ENCODE peak calls at places on chromosomes 1 and 21, in ten cellular contexts. B, S, J, O, X, E, Q, W, H and I are unnamed samples.
A peak's percentile ranks its signal among the peaks of the same experiment; 100 is the strongest.

GRCh38 chr1:15062479-15063099 is 91.0 kb upstream of the TMEM51 start:
- DNase-seq in B (no peak), S (peak; percentile 56), J (no peak), O (no peak), X (no peak), E (peak; percentile 27), Q (no peak), W (no peak), H (no peak), I (no peak)

GRCh38 chr1:167529829-167530474 is 11.6 kb upstream of the CD247 start:
- DNase-seq in B (no peak), S (no peak), J (no peak), O (no peak), X (no peak), E (peak; percentile 66), Q (no peak), W (no peak), H (no peak), I (no peak)

GRCh38 chr1:77671836-77672235 is 10.6 kb downstream of the ZZZ3 start:
- DNase-seq in B (peak; percentile 16), S (no peak), J (no peak), O (no peak), X (no peak), E (no peak), Q (no peak), W (no peak), H (no peak), I (no peak)

GRCh38 chr1:3564921-3565831 is 46.1 kb downstream of the MEGF6 start:
- DNase-seq in B (no peak), S (peak; percentile 97), J (peak; percentile 28), O (peak; percentile 47), X (no peak), E (peak; percentile 60), Q (no peak), W (peak; percentile 39), H (no peak), I (no peak)

GRCh38 chr1:212072047-212072446 is 36.5 kb downstream of the DTL start:
- DNase-seq in B (no peak), S (no peak), J (no peak), O (no peak), X (no peak), E (no peak), Q (no peak), W (no peak), H (no peak), I (no peak)

GRCh38 chr1:35029756-35030155 is 2.0 kb downstream of the ZMYM6 start:
- DNase-seq in B (no peak), S (peak; percentile 11), J (no peak), O (no peak), X (no peak), E (no peak), Q (no peak), W (no peak), H (no peak), I (no peak)

GRCh38 chr1:30984167-30984870 is 75.8 kb upstream of the SDC3 start:
- DNase-seq in B (no peak), S (no peak), J (no peak), O (no peak), X (no peak), E (no peak), Q (no peak), W (no peak), H (no peak), I (no peak)

GRCh38 chr1:93567255-93567918 is 114.2 kb downstream of the BCAR3 start:
- DNase-seq in B (peak; percentile 69), S (peak; percentile 80), J (no peak), O (no peak), X (peak; percentile 96), E (peak; percentile 90), Q (no peak), W (no peak), H (no peak), I (peak; percentile 24)

GRCh38 chr1:174072546-174072945 is 50.4 kb upstream of the RC3H1 start:
- DNase-seq in B (no peak), S (no peak), J (no peak), O (no peak), X (no peak), E (no peak), Q (no peak), W (no peak), H (no peak), I (no peak)

GRCh38 chr1:214552174-214552608 is 789 bp upstream of the PTPN14 start:
- DNase-seq in B (peak; percentile 45), S (peak; percentile 92), J (peak; percentile 72), O (peak; percentile 65), X (peak; percentile 70), E (peak; percentile 88), Q (no peak), W (peak; percentile 49), H (no peak), I (peak; percentile 57)

GRCh38 chr1:93437976-93438605 is 9.8 kb upstream of the FNBP1L start:
- DNase-seq in B (peak; percentile 17), S (peak; percentile 91), J (no peak), O (no peak), X (peak; percentile 18), E (peak; percentile 49), Q (peak; percentile 54), W (no peak), H (no peak), I (no peak)

GRCh38 chr1:116144151-116144550 is 33.0 kb downstream of the MAB21L3 start:
- DNase-seq in B (no peak), S (no peak), J (no peak), O (no peak), X (no peak), E (no peak), Q (no peak), W (no peak), H (no peak), I (no peak)

GRCh38 chr1:109199710-109200109 is 14.0 kb upstream of the SARS1 start:
- DNase-seq in B (no peak), S (no peak), J (peak; percentile 7), O (no peak), X (no peak), E (no peak), Q (no peak), W (no peak), H (no peak), I (no peak)

GRCh38 chr1:41515131-41515678 is 30.7 kb upstream of the EDN2 start:
- DNase-seq in B (no peak), S (no peak), J (no peak), O (no peak), X (peak; percentile 47), E (peak; percentile 73), Q (no peak), W (no peak), H (no peak), I (no peak)

GRCh38 chr1:84885469-84885868 is 7.5 kb downstream of the LPAR3 start:
- DNase-seq in B (no peak), S (peak; percentile 9), J (no peak), O (no peak), X (no peak), E (no peak), Q (no peak), W (no peak), H (no peak), I (no peak)

GRCh38 chr1:42157667-42158066 is 4.5 kb downstream of the GUCA2B start:
- DNase-seq in B (no peak), S (no peak), J (no peak), O (no peak), X (no peak), E (no peak), Q (no peak), W (no peak), H (no peak), I (no peak)

GRCh38 chr1:232620356-232620841 is 9.5 kb downstream of the SIPA1L2 start:
- DNase-seq in B (no peak), S (no peak), J (peak; percentile 27), O (peak; percentile 56), X (peak; percentile 26), E (peak; percentile 80), Q (peak; percentile 91), W (no peak), H (no peak), I (peak; percentile 46)

GRCh38 chr21:44083631-44084291 is 23.4 kb upstream of the PWP2 start:
- DNase-seq in B (no peak), S (no peak), J (no peak), O (no peak), X (no peak), E (no peak), Q (no peak), W (no peak), H (peak; percentile 27), I (no peak)

GRCh38 chr1:198950036-198950435 is 311.2 kb downstream of the PTPRC start:
- DNase-seq in B (no peak), S (no peak), J (no peak), O (no peak), X (no peak), E (no peak), Q (no peak), W (no peak), H (no peak), I (no peak)

GRCh38 chr1:225498539-225499135 is 70.8 kb upstream of the LBR start:
- DNase-seq in B (peak; percentile 9), S (peak; percentile 25), J (no peak), O (no peak), X (no peak), E (no peak), Q (no peak), W (no peak), H (no peak), I (no peak)

GRCh38 chr1:194014004-194014403 is 827.6 kb upstream of the B3GALT2 start:
- DNase-seq in B (no peak), S (no peak), J (no peak), O (no peak), X (peak; percentile 58), E (no peak), Q (no peak), W (no peak), H (no peak), I (no peak)

GRCh38 chr1:174021611-174022079 is 512 bp downstream of the RC3H1 start:
- DNase-seq in B (no peak), S (peak; percentile 89), J (peak; percentile 54), O (peak; percentile 67), X (peak; percentile 20), E (peak; percentile 78), Q (peak; percentile 52), W (peak; percentile 47), H (no peak), I (peak; percentile 47)

GRCh38 chr1:211472724-211473123 is 19.2 kb downstream of the RD3 start:
- DNase-seq in B (no peak), S (no peak), J (no peak), O (no peak), X (no peak), E (no peak), Q (no peak), W (no peak), H (no peak), I (no peak)

GRCh38 chr1:12439083-12439482 is 178.9 kb downstream of the DHRS3 start:
- DNase-seq in B (no peak), S (no peak), J (no peak), O (no peak), X (no peak), E (no peak), Q (no peak), W (no peak), H (no peak), I (no peak)

GRCh38 chr1:51192213-51192843 is 43.7 kb upstream of the RNF11 start:
- DNase-seq in B (peak; percentile 20), S (peak; percentile 85), J (peak; percentile 70), O (peak; percentile 55), X (peak; percentile 73), E (peak; percentile 83), Q (peak; percentile 25), W (peak; percentile 38), H (peak; percentile 39), I (peak; percentile 29)

GRCh38 chr1:53949023-53949611 is 3.0 kb downstream of the LRRC42 start:
- DNase-seq in B (no peak), S (no peak), J (peak; percentile 20), O (no peak), X (peak; percentile 19), E (peak; percentile 66), Q (peak; percentile 9), W (no peak), H (no peak), I (no peak)

GRCh38 chr1:167659440-167659839 is 29.4 kb downstream of the RCSD1 start:
- DNase-seq in B (no peak), S (no peak), J (no peak), O (no peak), X (no peak), E (peak; percentile 28), Q (no peak), W (no peak), H (no peak), I (no peak)

GRCh38 chr1:47230692-47231313 is 1.2 kb downstream of the TAL1 start:
- DNase-seq in B (no peak), S (no peak), J (no peak), O (no peak), X (no peak), E (no peak), Q (no peak), W (no peak), H (no peak), I (no peak)